ENCODE peak calls at places on chromosomes 12 and 14, in seven cellular contexts. Y, H, Q, W, L, F and M are unnamed samples.

GRCh38 chr12:111219440-111219839 is 149.5 kb downstream of the PHETA1 start:
- DNase-seq in L (no peak), Q (no peak), W (no peak), F (no peak), H (no peak), Y (no peak), M (no peak)

GRCh38 chr14:84323450-84323849 is 1206.5 kb upstream of the FLRT2 start:
- DNase-seq in L (no peak), Y (no peak), H (no peak), Q (no peak), W (no peak), F (no peak), M (no peak)

GRCh38 chr12:88805692-88806091 is 225.4 kb upstream of the KITLG start:
- DNase-seq in Q (peak), F (no peak), L (no peak), Y (no peak), H (no peak), W (peak), M (no peak)

GRCh38 chr14:94227029-94227428 is 52.9 kb downstream of the PPP4R4 start:
- DNase-seq in H (no peak), Y (no peak), L (no peak), W (no peak), F (no peak), Q (peak), M (no peak)

GRCh38 chr14:36525746-36526099 is 5.7 kb upstream of the NKX2-1 start:
- DNase-seq in H (no peak), W (no peak), Q (no peak), L (no peak), F (no peak), Y (no peak), M (no peak)

GRCh38 chr12:28780096-28780495 is 369.0 kb upstream of the FAR2 start:
- DNase-seq in Y (no peak), H (no peak), W (no peak), L (no peak), F (no peak), Q (peak), M (no peak)

GRCh38 chr12:102067574-102068258 is 5.9 kb upstream of the WASHC3 start:
- DNase-seq in F (no peak), L (no peak), Y (no peak), H (no peak), Q (peak), W (no peak), M (no peak)

GRCh38 chr12:108907861-108908302 is 28.0 kb downstream of the DAO start:
- DNase-seq in W (no peak), Y (no peak), Q (peak), L (no peak), H (no peak), F (no peak), M (no peak)

GRCh38 chr14:90508536-90509254 is 111.9 kb downstream of the CALM1 start:
- DNase-seq in L (no peak), Q (no peak), H (no peak), F (no peak), Y (no peak), W (no peak), M (no peak)

GRCh38 chr12:66275040-66275439 is 27.3 kb upstream of the HELB start:
- DNase-seq in H (no peak), Y (no peak), L (no peak), Q (no peak), F (no peak), W (no peak), M (no peak)